ENCODE peak calls at places on chromosomes 16 and 17, in eight cellular contexts. One of them, this sample, is unnamed.

GRCh38 chr17:76593964-76594363 is 8.3 kb upstream of the ST6GALNAC2 start:
- DNase-seq in heart left ventricle: no peak
- DNase-seq in upper lobe of right lung: no peak
- DNase-seq in brain microvascular endothelial cell: no peak
- DNase-seq in dorsolateral prefrontal cortex: no peak
- DNase-seq in RWPE1: no peak
- DNase-seq in cardiac muscle cell: no peak
- DNase-seq in uterus: no peak
- DNase-seq in this sample: no peak

GRCh38 chr17:29590261-29590978 is 972 bp upstream of the GIT1 start:
- DNase-seq in upper lobe of right lung: peak
- DNase-seq in uterus: peak
- DNase-seq in cardiac muscle cell: peak
- DNase-seq in dorsolateral prefrontal cortex: no peak
- DNase-seq in heart left ventricle: peak
- DNase-seq in brain microvascular endothelial cell: no peak
- DNase-seq in RWPE1: peak
- DNase-seq in this sample: no peak

GRCh38 chr16:25007284-25007984 is 7.7 kb downstream of the ARHGAP17 start:
- DNase-seq in upper lobe of right lung: no peak
- DNase-seq in heart left ventricle: no peak
- DNase-seq in dorsolateral prefrontal cortex: no peak
- DNase-seq in brain microvascular endothelial cell: peak
- DNase-seq in uterus: no peak
- DNase-seq in RWPE1: no peak
- DNase-seq in cardiac muscle cell: peak
- DNase-seq in this sample: no peak

GRCh38 chr16:79185681-79186080 is 414.9 kb downstream of the MAF start:
- DNase-seq in upper lobe of right lung: no peak
- DNase-seq in uterus: no peak
- DNase-seq in RWPE1: no peak
- DNase-seq in brain microvascular endothelial cell: no peak
- DNase-seq in dorsolateral prefrontal cortex: no peak
- DNase-seq in cardiac muscle cell: no peak
- DNase-seq in heart left ventricle: no peak
- DNase-seq in this sample: no peak

GRCh38 chr17:39634384-39634871 is 2.5 kb upstream of the STARD3 start:
- DNase-seq in brain microvascular endothelial cell: peak
- DNase-seq in RWPE1: peak
- DNase-seq in upper lobe of right lung: no peak
- DNase-seq in dorsolateral prefrontal cortex: no peak
- DNase-seq in heart left ventricle: no peak
- DNase-seq in cardiac muscle cell: peak
- DNase-seq in uterus: no peak
- DNase-seq in this sample: no peak

GRCh38 chr17:70810609-70811008 is 641.3 kb downstream of the KCNJ2 start:
- DNase-seq in cardiac muscle cell: peak
- DNase-seq in heart left ventricle: no peak
- DNase-seq in upper lobe of right lung: no peak
- DNase-seq in dorsolateral prefrontal cortex: no peak
- DNase-seq in uterus: no peak
- DNase-seq in brain microvascular endothelial cell: no peak
- DNase-seq in RWPE1: no peak
- DNase-seq in this sample: no peak

GRCh38 chr16:84277244-84277823 is 17.3 kb upstream of the WFDC1 start:
- DNase-seq in uterus: peak
- DNase-seq in RWPE1: peak
- DNase-seq in cardiac muscle cell: peak
- DNase-seq in heart left ventricle: peak
- DNase-seq in dorsolateral prefrontal cortex: peak
- DNase-seq in upper lobe of right lung: peak
- DNase-seq in brain microvascular endothelial cell: peak
- DNase-seq in this sample: peak

GRCh38 chr17:58534901-58535421 is 20.5 kb upstream of the MTMR4 start:
- DNase-seq in dorsolateral prefrontal cortex: no peak
- DNase-seq in uterus: no peak
- DNase-seq in upper lobe of right lung: no peak
- DNase-seq in cardiac muscle cell: peak
- DNase-seq in RWPE1: peak
- DNase-seq in brain microvascular endothelial cell: peak
- DNase-seq in heart left ventricle: peak
- DNase-seq in this sample: no peak

GRCh38 chr17:82911822-82912221 is 72.0 kb upstream of the ZNF750 start:
- DNase-seq in uterus: no peak
- DNase-seq in cardiac muscle cell: no peak
- DNase-seq in dorsolateral prefrontal cortex: no peak
- DNase-seq in heart left ventricle: no peak
- DNase-seq in brain microvascular endothelial cell: no peak
- DNase-seq in RWPE1: no peak
- DNase-seq in upper lobe of right lung: no peak
- DNase-seq in this sample: peak

GRCh38 chr17:47797797-47798196 is 23.8 kb downstream of the OSBPL7 start:
- DNase-seq in dorsolateral prefrontal cortex: no peak
- DNase-seq in upper lobe of right lung: no peak
- DNase-seq in cardiac muscle cell: peak
- DNase-seq in RWPE1: no peak
- DNase-seq in uterus: no peak
- DNase-seq in heart left ventricle: no peak
- DNase-seq in brain microvascular endothelial cell: no peak
- DNase-seq in this sample: no peak

GRCh38 chr16:8859913-8860881 is 8.6 kb downstream of the CARHSP1 start:
- DNase-seq in cardiac muscle cell: peak
- DNase-seq in upper lobe of right lung: no peak
- DNase-seq in heart left ventricle: no peak
- DNase-seq in dorsolateral prefrontal cortex: peak
- DNase-seq in RWPE1: no peak
- DNase-seq in brain microvascular endothelial cell: peak
- DNase-seq in uterus: peak
- DNase-seq in this sample: peak

GRCh38 chr16:19680972-19681371 is 37.1 kb downstream of the KNOP1 start:
- DNase-seq in cardiac muscle cell: no peak
- DNase-seq in heart left ventricle: no peak
- DNase-seq in dorsolateral prefrontal cortex: no peak
- DNase-seq in uterus: no peak
- DNase-seq in upper lobe of right lung: no peak
- DNase-seq in RWPE1: no peak
- DNase-seq in brain microvascular endothelial cell: no peak
- DNase-seq in this sample: no peak

GRCh38 chr17:71790791-71791190 is 330.0 kb upstream of the SOX9 start:
- DNase-seq in uterus: no peak
- DNase-seq in upper lobe of right lung: no peak
- DNase-seq in heart left ventricle: no peak
- DNase-seq in brain microvascular endothelial cell: peak
- DNase-seq in dorsolateral prefrontal cortex: no peak
- DNase-seq in RWPE1: peak
- DNase-seq in cardiac muscle cell: no peak
- DNase-seq in this sample: no peak

GRCh38 chr17:29687601-29688000 is 64.9 kb upstream of the CORO6 start:
- DNase-seq in uterus: no peak
- DNase-seq in upper lobe of right lung: no peak
- DNase-seq in brain microvascular endothelial cell: no peak
- DNase-seq in dorsolateral prefrontal cortex: no peak
- DNase-seq in RWPE1: no peak
- DNase-seq in heart left ventricle: no peak
- DNase-seq in cardiac muscle cell: peak
- DNase-seq in this sample: no peak

GRCh38 chr16:81066700-81067099 is 10.3 kb downstream of the C16orf46 start:
- DNase-seq in cardiac muscle cell: no peak
- DNase-seq in upper lobe of right lung: no peak
- DNase-seq in uterus: no peak
- DNase-seq in dorsolateral prefrontal cortex: no peak
- DNase-seq in brain microvascular endothelial cell: no peak
- DNase-seq in heart left ventricle: no peak
- DNase-seq in RWPE1: no peak
- DNase-seq in this sample: no peak

DNA sequence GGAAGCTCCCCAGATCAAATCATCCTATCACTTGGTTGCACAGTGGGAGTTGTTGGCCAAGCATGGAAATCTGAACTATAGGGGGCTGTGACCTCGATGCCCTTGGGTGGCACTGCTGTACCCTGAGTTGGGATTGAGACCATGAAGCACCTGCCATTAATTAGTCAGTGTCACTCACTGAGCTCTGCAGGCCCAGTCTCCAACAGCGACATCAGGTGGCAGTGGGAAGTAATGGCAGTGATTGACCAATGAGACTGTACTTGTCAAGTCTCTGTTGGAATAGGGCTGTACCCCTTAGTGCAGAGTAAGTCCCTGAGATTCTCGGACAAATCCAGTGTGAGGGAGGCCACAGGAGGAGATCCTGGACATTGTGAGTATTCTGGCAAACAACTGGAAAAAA is 118.0 kb upstream of the RPL38 start:
- DNase-seq in upper lobe of right lung: no peak
- DNase-seq in brain microvascular endothelial cell: no peak
- DNase-seq in heart left ventricle: no peak
- DNase-seq in cardiac muscle cell: peak
- DNase-seq in RWPE1: no peak
- DNase-seq in dorsolateral prefrontal cortex: no peak
- DNase-seq in uterus: no peak
- DNase-seq in this sample: no peak
- TF ChIP-seq CTCF in upper lobe of right lung: peak
- TF ChIP-seq CTCF in brain microvascular endothelial cell: peak
- TF ChIP-seq CTCF in heart left ventricle: no peak
- TF ChIP-seq CTCF in cardiac muscle cell: no peak
- TF ChIP-seq CTCF in RWPE1: no peak
- TF ChIP-seq CTCF in dorsolateral prefrontal cortex: no peak
- TF ChIP-seq CTCF in uterus: no peak
- TF ChIP-seq CTCF in this sample: no peak

GRCh38 chr17:34443832-34444469 is 80.9 kb upstream of the CCL1 start:
- DNase-seq in RWPE1: peak
- DNase-seq in heart left ventricle: peak
- DNase-seq in dorsolateral prefrontal cortex: no peak
- DNase-seq in cardiac muscle cell: no peak
- DNase-seq in upper lobe of right lung: no peak
- DNase-seq in uterus: no peak
- DNase-seq in brain microvascular endothelial cell: no peak
- DNase-seq in this sample: no peak
- TF ChIP-seq CTCF in RWPE1: no peak
- TF ChIP-seq CTCF in heart left ventricle: peak
- TF ChIP-seq CTCF in dorsolateral prefrontal cortex: no peak
- TF ChIP-seq CTCF in cardiac muscle cell: no peak
- TF ChIP-seq CTCF in upper lobe of right lung: no peak
- TF ChIP-seq CTCF in uterus: peak
- TF ChIP-seq CTCF in brain microvascular endothelial cell: no peak
- TF ChIP-seq CTCF in this sample: peak

GRCh38 chr16:11517926-11518325 is 68.8 kb downstream of the LITAF start:
- DNase-seq in cardiac muscle cell: no peak
- DNase-seq in upper lobe of right lung: no peak
- DNase-seq in RWPE1: no peak
- DNase-seq in uterus: no peak
- DNase-seq in dorsolateral prefrontal cortex: no peak
- DNase-seq in brain microvascular endothelial cell: no peak
- DNase-seq in heart left ventricle: no peak
- DNase-seq in this sample: no peak

GRCh38 chr16:11511801-11512200 is 74.9 kb downstream of the LITAF start:
- DNase-seq in RWPE1: no peak
- DNase-seq in upper lobe of right lung: no peak
- DNase-seq in dorsolateral prefrontal cortex: no peak
- DNase-seq in brain microvascular endothelial cell: no peak
- DNase-seq in cardiac muscle cell: no peak
- DNase-seq in uterus: no peak
- DNase-seq in heart left ventricle: no peak
- DNase-seq in this sample: no peak

GRCh38 chr16:11511328-11511727 is 75.4 kb downstream of the LITAF start:
- DNase-seq in upper lobe of right lung: no peak
- DNase-seq in heart left ventricle: no peak
- DNase-seq in RWPE1: no peak
- DNase-seq in cardiac muscle cell: no peak
- DNase-seq in uterus: no peak
- DNase-seq in brain microvascular endothelial cell: no peak
- DNase-seq in dorsolateral prefrontal cortex: no peak
- DNase-seq in this sample: no peak

GRCh38 chr16:11515540-11516430 is 70.9 kb downstream of the LITAF start:
- DNase-seq in brain microvascular endothelial cell: no peak
- DNase-seq in cardiac muscle cell: no peak
- DNase-seq in upper lobe of right lung: no peak
- DNase-seq in RWPE1: no peak
- DNase-seq in uterus: no peak
- DNase-seq in dorsolateral prefrontal cortex: no peak
- DNase-seq in heart left ventricle: no peak
- DNase-seq in this sample: no peak

GRCh38 chr16:11514283-11514682 is 72.4 kb downstream of the LITAF start:
- DNase-seq in cardiac muscle cell: no peak
- DNase-seq in uterus: no peak
- DNase-seq in RWPE1: no peak
- DNase-seq in upper lobe of right lung: peak
- DNase-seq in brain microvascular endothelial cell: no peak
- DNase-seq in dorsolateral prefrontal cortex: no peak
- DNase-seq in heart left ventricle: no peak
- DNase-seq in this sample: no peak
- TF ChIP-seq CTCF in cardiac muscle cell: no peak
- TF ChIP-seq CTCF in uterus: no peak
- TF ChIP-seq CTCF in RWPE1: no peak
- TF ChIP-seq CTCF in upper lobe of right lung: no peak
- TF ChIP-seq CTCF in brain microvascular endothelial cell: no peak
- TF ChIP-seq CTCF in dorsolateral prefrontal cortex: no peak
- TF ChIP-seq CTCF in heart left ventricle: no peak
- TF ChIP-seq CTCF in this sample: no peak

GRCh38 chr16:27644165-27644564 is 94.2 kb downstream of the KATNIP start:
- DNase-seq in cardiac muscle cell: no peak
- DNase-seq in upper lobe of right lung: no peak
- DNase-seq in dorsolateral prefrontal cortex: no peak
- DNase-seq in RWPE1: no peak
- DNase-seq in brain microvascular endothelial cell: no peak
- DNase-seq in uterus: no peak
- DNase-seq in heart left ventricle: no peak
- DNase-seq in this sample: no peak

GRCh38 chr16:27640277-27640600 is 90.3 kb downstream of the KATNIP start:
- DNase-seq in heart left ventricle: no peak
- DNase-seq in upper lobe of right lung: no peak
- DNase-seq in RWPE1: peak
- DNase-seq in cardiac muscle cell: no peak
- DNase-seq in brain microvascular endothelial cell: no peak
- DNase-seq in dorsolateral prefrontal cortex: peak
- DNase-seq in uterus: no peak
- DNase-seq in this sample: no peak

GRCh38 chr16:27641260-27641659 is 91.3 kb downstream of the KATNIP start:
- DNase-seq in heart left ventricle: no peak
- DNase-seq in RWPE1: no peak
- DNase-seq in uterus: no peak
- DNase-seq in upper lobe of right lung: no peak
- DNase-seq in cardiac muscle cell: no peak
- DNase-seq in brain microvascular endothelial cell: no peak
- DNase-seq in dorsolateral prefrontal cortex: no peak
- DNase-seq in this sample: no peak

GRCh38 chr16:27639588-27640276 is 89.8 kb downstream of the KATNIP start:
- DNase-seq in RWPE1: peak
- DNase-seq in dorsolateral prefrontal cortex: no peak
- DNase-seq in upper lobe of right lung: no peak
- DNase-seq in heart left ventricle: no peak
- DNase-seq in cardiac muscle cell: peak
- DNase-seq in brain microvascular endothelial cell: peak
- DNase-seq in uterus: no peak
- DNase-seq in this sample: no peak

DNA sequence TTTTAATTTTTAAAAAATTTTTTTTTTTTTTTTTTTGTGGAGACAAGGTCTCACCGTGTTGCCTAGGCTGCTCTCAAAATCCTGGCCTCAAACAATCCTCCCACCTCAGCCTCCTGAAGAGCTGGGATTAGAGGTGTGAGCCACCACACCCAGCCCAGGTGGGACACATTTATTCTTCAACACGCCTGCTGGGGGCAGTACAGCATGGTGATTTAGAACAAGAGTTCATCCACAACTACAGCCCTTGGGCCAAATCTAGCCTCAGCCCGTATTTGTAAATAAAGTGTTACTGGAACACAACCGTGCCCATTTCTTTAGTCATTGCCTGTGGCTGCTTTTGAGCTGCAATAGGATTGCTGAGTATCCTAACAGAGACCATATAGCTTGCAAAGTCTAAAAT is 92.8 kb downstream of the KATNIP start:
- DNase-seq in uterus: no peak
- DNase-seq in brain microvascular endothelial cell: no peak
- DNase-seq in dorsolateral prefrontal cortex: no peak
- DNase-seq in RWPE1: no peak
- DNase-seq in upper lobe of right lung: no peak
- DNase-seq in heart left ventricle: no peak
- DNase-seq in cardiac muscle cell: peak
- DNase-seq in this sample: no peak
- TF ChIP-seq CTCF in uterus: no peak
- TF ChIP-seq CTCF in brain microvascular endothelial cell: peak
- TF ChIP-seq CTCF in dorsolateral prefrontal cortex: peak
- TF ChIP-seq CTCF in RWPE1: no peak
- TF ChIP-seq CTCF in upper lobe of right lung: no peak
- TF ChIP-seq CTCF in heart left ventricle: peak
- TF ChIP-seq CTCF in cardiac muscle cell: peak
- TF ChIP-seq CTCF in this sample: peak